ENCODE peak calls at places on chromosomes 3 and 15, in six cellular contexts. P is WTC11, L is HepG2, F is A549, X is K562, E is H1. U is an unnamed sample.

GRCh38 chr3:69536306-69537020 is 150.6 kb upstream of the FRMD4B start:
- DNase-seq in X (no peak), L (no peak), P (peak; percentile 24), E (no peak), F (no peak), U (no peak)

GRCh38 chr15:65072027-65072426 is 4.2 kb upstream of the RASL12 start:
- DNase-seq in F (no peak), X (no peak), P (no peak), L (no peak), E (no peak), U (no peak)

GRCh38 chr3:35760147-35760546 is 120.8 kb downstream of the ARPP21 start:
- DNase-seq in E (no peak), X (no peak), L (no peak), F (no peak), P (no peak), U (no peak)

GRCh38 chr15:45429974-45430792 is 51.8 kb upstream of the GATM start:
- DNase-seq in F (peak; percentile 34), X (peak; percentile 75), E (peak; percentile 21), L (peak; percentile 22), P (peak; percentile 82), U (peak; percentile 50)

GRCh38 chr15:89761009-89761831 is 10.2 kb upstream of the MESP1 start:
- DNase-seq in E (no peak), F (no peak), L (no peak), P (no peak), X (no peak), U (no peak)

GRCh38 chr3:176789281-176789705 is 408.0 kb downstream of the TBL1XR1 start:
- DNase-seq in F (no peak), E (no peak), P (no peak), L (no peak), X (no peak), U (no peak)

GRCh38 chr15:73838795-73839565 is 34.4 kb upstream of the TBC1D21 start:
- DNase-seq in E (no peak), X (no peak), P (no peak), L (no peak), F (no peak), U (no peak)

GRCh38 chr15:74156678-74157411 is 16.7 kb upstream of the ISLR start:
- DNase-seq in L (no peak), F (no peak), E (no peak), X (no peak), P (no peak), U (no peak)

GRCh38 chr15:72389231-72389630 is 8.9 kb upstream of the TMEM202 start:
- DNase-seq in E (no peak), L (no peak), X (no peak), P (no peak), F (no peak), U (no peak)

GRCh38 chr15:93987068-93987467 is 244.3 kb upstream of the MCTP2 start:
- DNase-seq in L (no peak), F (no peak), X (no peak), E (no peak), P (no peak), U (no peak)

GRCh38 chr3:73549071-73549600 is 75.6 kb downstream of the PDZRN3 start:
- DNase-seq in F (no peak), L (no peak), E (no peak), P (no peak), X (no peak), U (no peak)

GRCh38 chr3:128452120-128452519 is 14.6 kb downstream of the DNAJB8 start:
- DNase-seq in L (no peak), E (no peak), X (no peak), F (no peak), P (no peak), U (no peak)

GRCh38 chr3:128455116-128455515 is 11.6 kb downstream of the DNAJB8 start:
- DNase-seq in L (no peak), F (no peak), E (no peak), X (no peak), P (no peak), U (no peak)

GRCh38 chr3:128452678-128453275 is 13.9 kb downstream of the DNAJB8 start:
- DNase-seq in E (no peak), P (no peak), F (no peak), L (no peak), X (no peak), U (no peak)

GRCh38 chr3:128454310-128454618 is 12.4 kb downstream of the DNAJB8 start:
- DNase-seq in P (no peak), X (no peak), E (no peak), L (no peak), F (no peak), U (no peak)

GRCh38 chr3:128453521-128454309 is 13.0 kb downstream of the DNAJB8 start:
- DNase-seq in P (no peak), X (no peak), E (no peak), L (no peak), F (no peak), U (no peak)
- TF ChIP-seq MAX in P (no peak), X (no peak), E (no peak), L (no peak), F (no peak), U (no peak)

GRCh38 chr3:194802125-194802433 is 116.4 kb downstream of the FAM43A start:
- DNase-seq in X (no peak), L (no peak), E (no peak), P (no peak), F (no peak), U (no peak)

GRCh38 chr3:194806991-194807685 is 121.5 kb downstream of the FAM43A start:
- DNase-seq in L (no peak), F (no peak), X (no peak), P (no peak), E (no peak), U (no peak)

GRCh38 chr3:194808709-194809108 is 123.0 kb downstream of the FAM43A start:
- DNase-seq in L (no peak), X (no peak), E (no peak), F (peak; percentile 13), P (no peak), U (peak; percentile 23)

GRCh38 chr3:194804796-194805195 is 119.1 kb downstream of the FAM43A start:
- DNase-seq in P (no peak), F (no peak), E (no peak), L (no peak), X (no peak), U (no peak)

GRCh38 chr3:194805546-194805945 is 119.9 kb downstream of the FAM43A start:
- DNase-seq in X (no peak), L (no peak), F (no peak), P (no peak), E (no peak), U (no peak)
- TF ChIP-seq JUN in X (no peak), L (no peak), F (no peak), P (no peak), E (no peak), U (no peak)

DNA sequence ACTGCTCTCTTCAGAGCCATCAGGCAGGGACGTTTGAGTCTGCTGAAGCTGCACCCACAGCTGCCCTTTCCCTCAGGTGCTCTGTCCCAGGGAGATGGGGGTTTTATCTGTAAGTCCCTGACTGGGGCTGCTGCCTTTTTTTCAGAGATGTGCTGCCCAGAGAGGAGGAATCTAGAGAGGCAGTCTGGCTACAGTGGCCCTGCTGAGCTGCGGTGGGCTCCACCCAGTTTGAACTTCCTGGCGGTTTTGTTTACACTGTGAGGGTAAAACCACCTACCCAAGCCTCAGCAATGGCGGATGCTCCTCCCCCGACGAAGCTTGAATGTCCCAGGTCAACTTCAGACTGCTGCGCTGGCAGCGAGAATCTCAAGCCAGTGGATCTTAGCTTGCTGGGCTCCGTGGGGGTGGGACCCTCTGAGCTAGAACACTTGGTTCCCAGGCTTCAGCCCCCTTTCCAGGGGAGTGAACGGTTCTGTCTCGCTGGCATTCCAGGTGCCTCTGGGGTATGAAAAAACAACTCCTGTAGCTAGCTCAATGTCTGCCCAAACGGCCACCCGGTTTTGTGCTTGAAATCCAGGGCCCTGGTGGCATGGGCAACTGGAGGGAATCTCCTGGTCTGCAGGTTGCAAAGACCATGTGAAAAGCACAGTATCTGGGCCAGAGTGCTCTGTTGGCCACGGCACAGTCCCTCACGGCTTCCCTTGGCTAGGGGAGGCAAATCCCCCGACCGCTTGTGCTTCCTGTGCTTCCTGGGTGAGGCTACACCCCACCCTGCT is 21.1 kb upstream of the ST6GAL1 start:
- DNase-seq in L (peak; percentile 37), E (no peak), X (peak; percentile 39), F (no peak), P (peak; percentile 50), U (no peak)
- TF ChIP-seq MAX in L (no peak), E (no peak), X (peak; percentile 42), F (no peak), P (no peak), U (no peak)

DNA sequence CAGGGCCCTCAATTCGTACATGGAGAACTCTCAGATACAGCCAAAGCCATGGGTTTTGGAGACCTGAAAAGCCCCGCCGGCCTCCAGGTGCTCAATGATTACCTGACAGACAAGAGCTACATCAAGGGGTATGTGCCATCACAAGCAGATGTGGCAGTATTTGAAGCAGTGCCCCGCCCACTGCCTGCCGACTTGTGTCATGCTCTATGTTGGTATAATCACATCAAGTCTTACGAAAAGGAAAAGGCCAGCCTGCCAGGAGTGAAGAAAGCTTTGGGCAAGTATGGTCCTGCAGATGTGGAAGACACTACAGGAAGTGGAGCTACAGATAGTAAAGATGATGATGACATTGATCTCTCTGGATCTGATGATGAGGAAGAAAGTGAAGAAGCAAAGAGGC is 23.5 kb downstream of the MYO5A start:
- DNase-seq in E (no peak), L (no peak), X (no peak), F (no peak), P (no peak), U (no peak)
- TF ChIP-seq JUN in E (no peak), L (no peak), X (no peak), F (no peak), P (no peak), U (no peak)